ENCODE peak calls at places on chromosomes 12 and 14, in eight cellular contexts. Z, B, X, U, M, R, C and W are unnamed samples.

GRCh38 chr12:116982721-116983502 is 72.2 kb downstream of the FBXW8 start:
- DNase-seq in Z (no peak), B (no peak), X (no peak), U (no peak), M (peak; percentile 83), R (peak; percentile 66), C (peak; percentile 69), W (no peak)

GRCh38 chr12:132316497-132317232 is 12.7 kb downstream of the GALNT9 start:
- DNase-seq in Z (no peak), B (no peak), X (no peak), U (no peak), M (no peak), R (no peak), C (no peak), W (no peak)

GRCh38 chr14:58077621-58078020 is 74.4 kb downstream of the ARMH4 start:
- DNase-seq in Z (no peak), B (no peak), X (no peak), U (no peak), M (peak; percentile 74), R (no peak), C (no peak), W (no peak)

GRCh38 chr14:38646391-38646790 is 390.5 kb upstream of the CLEC14A start:
- DNase-seq in Z (no peak), B (no peak), X (no peak), U (no peak), M (no peak), R (no peak), C (no peak), W (no peak)

GRCh38 chr12:57904848-57905811 is 36.2 kb upstream of the ATP23 start:
- DNase-seq in Z (peak; percentile 97), B (peak; percentile 39), X (peak; percentile 66), U (peak; percentile 82), M (peak; percentile 89), R (peak; percentile 88), C (peak; percentile 64), W (peak; percentile 94)

GRCh38 chr12:105420659-105421240 is 90.3 kb downstream of the C12orf75 start:
- DNase-seq in Z (peak; percentile 93), B (peak; percentile 19), X (peak; percentile 17), U (peak; percentile 67), M (peak; percentile 79), R (peak; percentile 82), C (peak; percentile 53), W (peak; percentile 89)

GRCh38 chr14:61484826-61485584 is 163.6 kb downstream of the PRKCH start:
- DNase-seq in Z (peak; percentile 72), B (no peak), X (no peak), U (no peak), M (no peak), R (no peak), C (no peak), W (no peak)

GRCh38 chr12:116736962-116737773 is 701 bp downstream of the SPRING1 start:
- DNase-seq in Z (no peak), B (peak; percentile 35), X (no peak), U (peak; percentile 10), M (peak; percentile 56), R (no peak), C (no peak), W (peak; percentile 76)

GRCh38 chr14:105069887-105070759 is 4.9 kb upstream of the GPR132 start:
- DNase-seq in Z (no peak), B (no peak), X (no peak), U (peak; percentile 88), M (peak; percentile 56), R (no peak), C (no peak), W (no peak)

GRCh38 chr12:52528641-52529143 is 8.5 kb upstream of the KRT5 start:
- DNase-seq in Z (peak; percentile 82), B (no peak), X (no peak), U (no peak), M (no peak), R (no peak), C (no peak), W (peak; percentile 62)

GRCh38 chr12:10331642-10332239 is 24.1 kb downstream of the KLRD1 start:
- DNase-seq in Z (no peak), B (no peak), X (no peak), U (no peak), M (peak; percentile 75), R (peak; percentile 66), C (peak; percentile 44), W (no peak)

GRCh38 chr12:50742776-50743175 is 21.1 kb upstream of the ATF1 start:
- DNase-seq in Z (no peak), B (no peak), X (no peak), U (no peak), M (no peak), R (no peak), C (no peak), W (no peak)

GRCh38 chr14:73717247-73717646 is 3.1 kb upstream of the PNMA1 start:
- DNase-seq in Z (peak; percentile 61), B (no peak), X (no peak), U (no peak), M (no peak), R (peak; percentile 23), C (no peak), W (no peak)

GRCh38 chr14:26008290-26008689 is 589.5 kb downstream of the NOVA1 start:
- DNase-seq in Z (no peak), B (no peak), X (no peak), U (no peak), M (no peak), R (no peak), C (no peak), W (no peak)

GRCh38 chr14:50260511-50260910 is 29.1 kb upstream of the SOS2 start:
- DNase-seq in Z (no peak), B (peak; percentile 13), X (no peak), U (peak; percentile 10), M (peak; percentile 61), R (peak; percentile 39), C (peak; percentile 30), W (no peak)

GRCh38 chr12:110813298-110813697 is 33.5 kb upstream of the CCDC63 start:
- DNase-seq in Z (no peak), B (no peak), X (no peak), U (no peak), M (no peak), R (no peak), C (no peak), W (no peak)

GRCh38 chr14:51682411-51682810 is 30.7 kb downstream of the FRMD6 start:
- DNase-seq in Z (no peak), B (no peak), X (no peak), U (no peak), M (peak; percentile 33), R (no peak), C (no peak), W (no peak)

GRCh38 chr12:106118-106561 is 39.6 kb downstream of the IQSEC3 start:
- DNase-seq in Z (no peak), B (no peak), X (no peak), U (no peak), M (no peak), R (no peak), C (no peak), W (no peak)

GRCh38 chr12:88572785-88573565 is 7.3 kb downstream of the KITLG start:
- DNase-seq in Z (no peak), B (no peak), X (no peak), U (no peak), M (no peak), R (no peak), C (no peak), W (no peak)

GRCh38 chr12:89817501-89818226 is 109.0 kb upstream of the ATP2B1 start:
- DNase-seq in Z (no peak), B (no peak), X (no peak), U (no peak), M (peak; percentile 10), R (no peak), C (no peak), W (no peak)